ENCODE peak calls at places on chromosomes 5 and 9, in five cellular contexts. A is endothelial cell of umbilical vein, X is PC-3, O is fibroblast of lung, M is Karpas-422. N is an unnamed sample. For H3K4me1, the result is how much of the 10 kb centered on the place peaks cover.

GRCh38 chr9:108273988-108274387 is 581.8 kb downstream of the ACTL7B start:
- DNase-seq in A (no peak), X (no peak), O (no peak), M (no peak), N (no peak)

GRCh38 chr5:151469386-151469785 is 22.0 kb downstream of the SLC36A1 start:
- DNase-seq in A (no peak), X (no peak), O (peak), M (no peak), N (no peak)

GRCh38 chr9:130053109-130053503 is 600 bp upstream of the GPR107 start:
- DNase-seq in A (no peak), X (no peak), O (no peak), M (no peak), N (no peak)

GRCh38 chr9:79768199-79768598 is 196.4 kb downstream of the TLE4 start:
- DNase-seq in A (no peak), X (no peak), O (no peak), M (no peak), N (no peak)

GRCh38 chr9:22682536-22683392 is 236.1 kb downstream of the DMRTA1 start:
- DNase-seq in A (no peak), X (peak), O (peak), M (no peak), N (no peak)

GRCh38 chr5:159449925-159450324 is 119.6 kb upstream of the IL12B start:
- DNase-seq in A (no peak), X (peak), O (peak), M (no peak), N (no peak)

GRCh38 chr5:126452477-126452876 is 29.3 kb downstream of the GRAMD2B start:
- DNase-seq in A (no peak), X (no peak), O (peak), M (no peak), N (no peak)

GRCh38 chr9:36592801-36593583 is 20.3 kb downstream of the MELK start:
- DNase-seq in A (peak), X (no peak), O (peak), M (no peak), N (no peak)

GRCh38 chr5:94691947-94692346 is 73.5 kb downstream of the SLF1 start:
- DNase-seq in A (peak), X (peak), O (peak), M (no peak), N (no peak)

GRCh38 chr9:38006163-38006562 is 62.9 kb downstream of the SHB start:
- DNase-seq in A (no peak), X (peak), O (no peak), M (no peak), N (peak)

GRCh38 chr5:95838001-95838520 is 15.5 kb upstream of the GLRX start:
- DNase-seq in A (no peak), X (no peak), O (no peak), M (peak), N (no peak)

GRCh38 chr5:95837492-95837891 is 15.0 kb upstream of the GLRX start:
- DNase-seq in A (no peak), X (no peak), O (no peak), M (no peak), N (no peak)

GRCh38 chr5:95838552-95838951 is 16.0 kb upstream of the GLRX start:
- DNase-seq in A (no peak), X (no peak), O (no peak), M (peak), N (no peak)

GRCh38 chr5:95840969-95841368 is 18.4 kb upstream of the GLRX start:
- DNase-seq in A (no peak), X (no peak), O (no peak), M (no peak), N (peak)

GRCh38 chr5:95839658-95840057 is 17.1 kb upstream of the GLRX start:
- DNase-seq in A (no peak), X (no peak), O (no peak), M (no peak), N (no peak)
- H3K4me1 ChIP-seq in A (under half), X (under half), O (under half), M (under half), N (under half)

GRCh38 chr9:29211003-29211584 is 1637.8 kb upstream of the C9orf72 start:
- DNase-seq in A (no peak), X (no peak), O (no peak), M (no peak), N (no peak)

GRCh38 chr9:29211681-29212589 is 1638.7 kb upstream of the C9orf72 start:
- DNase-seq in A (peak), X (no peak), O (peak), M (no peak), N (peak)

GRCh38 chr9:29213374-29214161 is 1640.3 kb upstream of the C9orf72 start:
- DNase-seq in A (no peak), X (peak), O (no peak), M (no peak), N (no peak)

GRCh38 chr9:29214162-29214520 is 1640.9 kb upstream of the C9orf72 start:
- DNase-seq in A (no peak), X (peak), O (peak), M (no peak), N (no peak)

GRCh38 chr9:29212590-29213373 is 1639.5 kb upstream of the C9orf72 start:
- DNase-seq in A (no peak), X (peak), O (no peak), M (no peak), N (no peak)
- H3K9ac ChIP-seq in A (no peak), X (peak), O (no peak), M (no peak), N (no peak)

GRCh38 chr5:54525226-54525625 is 7.7 kb downstream of the SNX18 start:
- DNase-seq in A (no peak), X (no peak), O (no peak), M (no peak), N (no peak)

GRCh38 chr5:54524082-54524481 is 6.5 kb downstream of the SNX18 start:
- DNase-seq in A (no peak), X (no peak), O (peak), M (no peak), N (no peak)

GRCh38 chr5:54522080-54522479 is 4.5 kb downstream of the SNX18 start:
- DNase-seq in A (no peak), X (no peak), O (peak), M (no peak), N (no peak)

GRCh38 chr5:54524704-54525103 is 7.1 kb downstream of the SNX18 start:
- DNase-seq in A (peak), X (no peak), O (peak), M (no peak), N (no peak)

DNA sequence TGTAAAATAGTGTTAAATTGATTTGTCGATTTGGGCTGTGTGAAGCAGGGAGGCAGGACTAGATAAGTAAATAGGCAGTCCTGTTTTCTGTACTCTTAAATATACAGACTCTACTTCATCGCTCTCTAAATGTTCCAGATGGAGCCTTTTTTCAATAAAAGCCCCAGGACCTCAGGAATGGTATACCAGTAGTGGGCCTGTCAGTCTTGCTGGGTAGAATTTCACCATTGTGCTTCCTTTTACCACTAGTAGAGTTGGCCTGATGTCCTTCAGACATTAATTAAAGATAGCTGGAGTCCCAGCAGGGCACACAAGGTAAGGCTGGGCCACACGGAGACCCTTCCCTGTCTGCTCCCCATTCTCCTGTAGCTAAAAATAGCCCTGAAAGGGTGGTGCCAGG is 6.0 kb downstream of the SNX18 start:
- DNase-seq in A (no peak), X (no peak), O (no peak), M (no peak), N (no peak)
- H3K4me1 ChIP-seq in A (half or more), X (under half), O (under half), M (under half), N (under half)

GRCh38 chr5:87751801-87752200 is 339.1 kb upstream of the CCNH start:
- DNase-seq in A (no peak), X (no peak), O (peak), M (no peak), N (no peak)
- H3K9ac ChIP-seq in A (no peak), X (no peak), O (no peak), M (no peak), N (no peak)